ENCODE peak calls at places on chromosomes 11 and 22, in eight cellular contexts. L is H1, I is WERI-Rb-1, Q is body of pancreas, V is GM12865, W is AG04450, E is heart right ventricle, M is brain microvascular endothelial cell. F is an unnamed sample.

GRCh38 chr11:2207773-2208621 is 36.4 kb upstream of the TH start:
- DNase-seq in L (peak; percentile 33), I (peak; percentile 49), Q (peak; percentile 8), V (no peak), W (no peak), E (no peak), M (no peak), F (no peak)

GRCh38 chr11:45894555-45895247 is 9.2 kb downstream of the MAPK8IP1 start:
- DNase-seq in L (no peak), I (no peak), Q (no peak), V (no peak), W (no peak), E (no peak), M (no peak), F (no peak)

GRCh38 chr22:29073618-29074275 is 912 bp downstream of the KREMEN1 start:
- DNase-seq in L (peak; percentile 80), I (no peak), Q (peak; percentile 60), V (no peak), W (no peak), E (peak; percentile 61), M (no peak), F (no peak)

GRCh38 chr11:316031-316701 is 2.3 kb downstream of the IFITM1 start:
- DNase-seq in L (peak; percentile 64), I (no peak), Q (no peak), V (peak; percentile 10), W (no peak), E (peak; percentile 64), M (no peak), F (no peak)

GRCh38 chr11:2100361-2101170 is 38.6 kb downstream of the IGF2 start:
- DNase-seq in L (no peak), I (no peak), Q (peak; percentile 44), V (no peak), W (no peak), E (peak; percentile 74), M (no peak), F (no peak)

GRCh38 chr11:23569547-23569946 is 709.3 kb upstream of the CCDC179 start:
- DNase-seq in L (no peak), I (no peak), Q (no peak), V (peak; percentile 66), W (no peak), E (no peak), M (no peak), F (no peak)

GRCh38 chr11:83511646-83512045 is 225.5 kb upstream of the CCDC90B start:
- DNase-seq in L (no peak), I (no peak), Q (no peak), V (no peak), W (no peak), E (no peak), M (no peak), F (no peak)

GRCh38 chr22:25637032-25637431 is 72.6 kb downstream of the GRK3 start:
- DNase-seq in L (no peak), I (no peak), Q (no peak), V (no peak), W (no peak), E (no peak), M (no peak), F (no peak)

GRCh38 chr11:7892751-7893356 is 38.2 kb downstream of the OR10A6 start:
- DNase-seq in L (no peak), I (no peak), Q (no peak), V (peak; percentile 62), W (peak; percentile 50), E (no peak), M (peak; percentile 46), F (no peak)

GRCh38 chr11:121312483-121312882 is 19.9 kb downstream of the SC5D start:
- DNase-seq in L (no peak), I (no peak), Q (no peak), V (no peak), W (no peak), E (no peak), M (no peak), F (no peak)

GRCh38 chr11:72162891-72163492 is 27.5 kb downstream of the FOLR3 start:
- DNase-seq in L (no peak), I (no peak), Q (no peak), V (no peak), W (no peak), E (no peak), M (no peak), F (no peak)

GRCh38 chr11:1231396-1232327 is 8.8 kb downstream of the MUC5B start:
- DNase-seq in L (peak; percentile 43), I (peak; percentile 6), Q (peak; percentile 7), V (no peak), W (no peak), E (peak; percentile 7), M (no peak), F (no peak)

GRCh38 chr11:69912911-69913451 is 93.8 kb upstream of the FGF3 start:
- DNase-seq in L (peak; percentile 50), I (no peak), Q (peak; percentile 11), V (peak; percentile 18), W (no peak), E (no peak), M (no peak), F (no peak)
- TF ChIP-seq CTCF in L (peak; percentile 72), I (peak; percentile 59), Q (no peak), V (peak; percentile 34), W (peak; percentile 39), E (peak; percentile 21), M (peak; percentile 66), F (peak; percentile 36)

DNA sequence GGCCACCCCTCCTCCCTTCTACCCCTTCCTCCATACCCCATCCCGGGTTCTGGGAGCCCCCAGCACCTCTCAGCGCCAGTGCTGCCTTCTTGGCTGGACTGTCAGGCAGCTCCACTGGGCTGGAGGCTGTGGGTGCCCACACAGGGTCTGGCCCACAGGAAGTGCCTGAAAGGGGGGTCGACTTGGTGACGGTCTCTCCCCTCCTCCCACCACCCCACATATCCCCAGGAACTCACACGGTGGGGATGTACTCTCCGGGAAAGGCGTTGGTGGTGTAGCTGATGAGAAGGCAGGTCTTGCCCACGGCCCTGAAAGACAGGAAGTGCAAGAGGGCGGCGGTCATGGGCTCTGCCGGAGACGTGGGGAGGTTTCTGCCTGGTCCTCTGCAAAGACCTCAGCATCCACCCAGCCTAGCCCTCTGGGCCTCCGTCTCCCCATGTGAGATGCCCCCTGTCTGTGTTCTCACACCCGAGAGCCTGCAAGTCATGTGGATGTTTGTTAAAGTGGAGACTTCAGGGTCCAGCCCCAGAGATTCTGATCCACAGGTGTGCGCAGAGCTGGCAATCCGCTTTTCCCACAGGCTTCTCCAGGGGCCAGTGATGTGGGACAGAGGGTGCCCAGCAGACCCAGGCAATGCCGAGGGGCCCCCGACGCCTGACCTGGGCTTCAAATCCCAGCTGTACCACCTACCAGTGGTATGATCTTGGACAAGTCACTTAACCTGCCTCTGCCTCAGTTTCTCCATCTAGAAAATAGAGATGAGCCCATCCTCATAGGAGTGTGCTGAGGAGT is 2.5 kb downstream of the RAC2 start:
- DNase-seq in L (no peak), I (no peak), Q (no peak), V (peak; percentile 61), W (no peak), E (no peak), M (no peak), F (no peak)
- H3K4me3 ChIP-seq in L (no peak overlapping the region), I (no peak overlapping the region), Q (no peak overlapping the region), V (peak overlapping the region; percentile 86), W (no peak overlapping the region), E (no peak overlapping the region), M (no peak overlapping the region), F (no peak overlapping the region)

GRCh38 chr22:35648066-35649025 is at the start of gene APOL6:
- DNase-seq in L (peak; percentile 47), I (no peak), Q (peak; percentile 26), V (peak; percentile 80), W (no peak), E (no peak), M (peak; percentile 56), F (no peak)

GRCh38 chr22:35645646-35646045 is 2.6 kb upstream of the APOL6 start:
- DNase-seq in L (peak; percentile 41), I (no peak), Q (no peak), V (no peak), W (no peak), E (no peak), M (no peak), F (no peak)

GRCh38 chr22:35651085-35651484 is 2.8 kb downstream of the APOL6 start:
- DNase-seq in L (peak; percentile 17), I (no peak), Q (no peak), V (no peak), W (no peak), E (no peak), M (no peak), F (no peak)

GRCh38 chr22:35649026-35649553 is 844 bp downstream of the APOL6 start:
- DNase-seq in L (no peak), I (no peak), Q (no peak), V (no peak), W (no peak), E (no peak), M (no peak), F (no peak)

DNA sequence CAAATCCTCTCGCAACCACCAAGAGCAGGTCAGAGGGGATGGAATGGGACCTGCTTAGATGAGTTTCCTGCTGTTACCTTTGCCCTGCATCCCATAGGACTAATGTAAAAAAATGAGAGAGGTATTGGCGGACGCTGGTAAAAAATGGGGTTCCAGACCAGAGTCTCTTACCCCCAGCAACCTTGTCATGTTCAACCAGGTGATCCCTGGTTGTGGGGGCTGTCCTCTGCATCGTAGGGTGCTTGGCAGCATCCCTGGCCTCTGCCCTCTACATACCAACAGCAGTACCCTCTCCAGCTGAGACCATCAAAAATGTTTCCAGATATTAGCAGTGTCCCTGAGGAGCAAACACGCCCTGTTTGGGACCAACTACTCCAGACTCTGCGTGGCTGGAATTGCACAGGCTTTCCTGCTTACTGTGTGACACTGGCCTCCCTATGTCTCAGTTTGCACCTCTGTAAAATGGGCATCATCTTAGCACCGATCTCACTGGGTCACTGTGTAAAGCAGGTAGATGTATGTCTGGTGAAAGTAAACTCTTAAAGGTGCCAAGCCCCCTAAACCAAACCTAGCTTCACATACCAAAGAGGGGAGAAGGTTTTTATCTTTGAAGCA is 1.5 kb downstream of the APOL6 start:
- DNase-seq in L (no peak), I (peak; percentile 40), Q (no peak), V (no peak), W (no peak), E (no peak), M (no peak), F (no peak)
- TF ChIP-seq CTCF in L (no peak), I (no peak), Q (no peak), V (no peak), W (no peak), E (no peak), M (no peak), F (no peak)

GRCh38 chr11:115505165-115505564 is 950 bp upstream of the CADM1 start:
- DNase-seq in L (no peak), I (no peak), Q (no peak), V (no peak), W (no peak), E (no peak), M (no peak), F (no peak)

GRCh38 chr11:115504279-115505158 is at the start of gene CADM1:
- DNase-seq in L (peak; percentile 95), I (peak; percentile 97), Q (peak; percentile 96), V (peak; percentile 30), W (peak; percentile 87), E (peak; percentile 94), M (peak; percentile 38), F (peak; percentile 79)

GRCh38 chr11:115503083-115503885 is 931 bp downstream of the CADM1 start:
- DNase-seq in L (peak; percentile 77), I (peak; percentile 72), Q (peak; percentile 63), V (peak; percentile 50), W (no peak), E (peak; percentile 74), M (no peak), F (no peak)

GRCh38 chr11:115503886-115504278 is 333 bp downstream of the CADM1 start:
- DNase-seq in L (no peak), I (no peak), Q (no peak), V (no peak), W (no peak), E (peak; percentile 29), M (no peak), F (no peak)

GRCh38 chr11:115506909-115507649 is 2.9 kb upstream of the CADM1 start:
- DNase-seq in L (no peak), I (no peak), Q (no peak), V (no peak), W (no peak), E (no peak), M (no peak), F (no peak)
- H3K4me3 ChIP-seq in L (no peak overlapping the region), I (no peak overlapping the region), Q (no peak overlapping the region), V (no peak overlapping the region), W (no peak overlapping the region), E (no peak overlapping the region), M (no peak overlapping the region), F (no peak overlapping the region)